ENCODE peak calls at places on chromosomes 5 and 9, in four cellular contexts. N is NCI-H2081, H is HTR-8/SVneo, C is astrocyte of the spinal cord. D is an unnamed sample.

GRCh38 chr9:98432134-98432533 is 176.7 kb upstream of the TBC1D2 start:
- DNase-seq in N (no peak), H (no peak), C (no peak), D (no peak)

GRCh38 chr5:74075900-74076484 is 450.0 kb downstream of the ARHGEF28 start:
- DNase-seq in N (no peak), H (no peak), C (peak; percentile 29), D (no peak)

GRCh38 chr5:1112596-1113331 is 901 bp upstream of the SLC12A7 start:
- DNase-seq in N (peak; percentile 85), H (no peak), C (no peak), D (no peak)

GRCh38 chr5:8907168-8907868 is 638.6 kb downstream of the SEMA5A start:
- DNase-seq in N (no peak), H (peak; percentile 46), C (peak; percentile 86), D (peak; percentile 79)

GRCh38 chr9:123954921-123955320 is 25.0 kb upstream of the DENND1A start:
- DNase-seq in N (no peak), H (no peak), C (no peak), D (no peak)

GRCh38 chr5:154709368-154710305 is 45.5 kb upstream of the LARP1 start:
- DNase-seq in N (no peak), H (no peak), C (no peak), D (no peak)

GRCh38 chr9:70229026-70229425 is 29.8 kb upstream of the SMC5 start:
- DNase-seq in N (peak; percentile 33), H (no peak), C (peak; percentile 13), D (no peak)

GRCh38 chr9:120868676-120869359 is 8.2 kb downstream of the PHF19 start:
- DNase-seq in N (peak; percentile 75), H (peak; percentile 77), C (peak; percentile 96), D (peak; percentile 90)

GRCh38 chr9:133513214-133514088 is 11.3 kb downstream of the MYMK start:
- DNase-seq in N (peak; percentile 91), H (no peak), C (no peak), D (no peak)

GRCh38 chr5:93305984-93306383 is 275.0 kb downstream of the NR2F1-AS1 start:
- DNase-seq in N (no peak), H (no peak), C (no peak), D (no peak)

GRCh38 chr9:13267743-13268142 is 11.7 kb downstream of the MPDZ start:
- DNase-seq in N (no peak), H (peak; percentile 25), C (peak; percentile 91), D (peak; percentile 65)

GRCh38 chr5:43773032-43773830 is 170.3 kb downstream of the NNT start:
- DNase-seq in N (no peak), H (peak; percentile 49), C (peak; percentile 77), D (no peak)

GRCh38 chr9:8484563-8484962 is 685.0 kb upstream of the DMAC1 start:
- DNase-seq in N (no peak), H (no peak), C (no peak), D (no peak)

GRCh38 chr5:14410068-14410941 is 171.3 kb upstream of the OTULINL start:
- DNase-seq in N (no peak), H (no peak), C (peak; percentile 40), D (no peak)

GRCh38 chr9:81632599-81632998 is 56.7 kb downstream of the TLE1 start:
- DNase-seq in N (no peak), H (no peak), C (peak; percentile 81), D (no peak)

GRCh38 chr9:13213337-13213736 is 66.2 kb downstream of the MPDZ start:
- DNase-seq in N (peak; percentile 26), H (peak; percentile 5), C (peak; percentile 53), D (peak; percentile 4)

GRCh38 chr5:115309751-115310370 is 13.4 kb upstream of the CCDC112 start:
- DNase-seq in N (peak; percentile 1), H (peak; percentile 14), C (peak; percentile 62), D (peak; percentile 39)

GRCh38 chr9:117464941-117465616 is 50.2 kb upstream of the ASTN2 start:
- DNase-seq in N (no peak), H (no peak), C (no peak), D (no peak)

GRCh38 chr5:151248651-151249050 is 4.3 kb upstream of the GM2A start:
- DNase-seq in N (no peak), H (no peak), C (no peak), D (no peak)

GRCh38 chr5:11378462-11378861 is 525.8 kb downstream of the CTNND2 start:
- DNase-seq in N (peak; percentile 49), H (no peak), C (no peak), D (no peak)

GRCh38 chr5:39482098-39482497 is 57.3 kb upstream of the DAB2 start:
- DNase-seq in N (no peak), H (no peak), C (no peak), D (no peak)

D was measured in Caki2.